ENCODE peak calls at places on chromosome X, in five cellular contexts. One of them, this sample, is unnamed.

GRCh38 chrX:44105228-44105913 is 132.2 kb upstream of the NDP start:
- DNase-seq in mucosa of gallbladder: no peak
- DNase-seq in hippocampal formation: no peak
- DNase-seq in stimulated activated CD8-positive, alpha-beta memory T cell treated with anti-CD3 and anti-CD28 coated beads, Interleukin-4, amount 100 ng/mL, for 48 hours: no peak
- DNase-seq in activated T-cell treated with anti-CD3 and anti-CD28 coated beads, Interleukin-2, amount 50 U/mL, for 1 hour: no peak
- DNase-seq in this sample: no peak

GRCh38 chrX:66030505-66031317 is 9.2 kb downstream of the VSIG4 start:
- DNase-seq in activated T-cell treated with anti-CD3 and anti-CD28 coated beads, Interleukin-2, amount 50 U/mL, for 1 hour: no peak
- DNase-seq in hippocampal formation: no peak
- DNase-seq in stimulated activated CD8-positive, alpha-beta memory T cell treated with anti-CD3 and anti-CD28 coated beads, Interleukin-4, amount 100 ng/mL, for 48 hours: peak
- DNase-seq in mucosa of gallbladder: peak
- DNase-seq in this sample: no peak

GRCh38 chrX:130110379-130111219 is at the start of gene ELF4:
- DNase-seq in stimulated activated CD8-positive, alpha-beta memory T cell treated with anti-CD3 and anti-CD28 coated beads, Interleukin-4, amount 100 ng/mL, for 48 hours: peak
- DNase-seq in mucosa of gallbladder: no peak
- DNase-seq in activated T-cell treated with anti-CD3 and anti-CD28 coated beads, Interleukin-2, amount 50 U/mL, for 1 hour: peak
- DNase-seq in hippocampal formation: no peak
- DNase-seq in this sample: no peak

GRCh38 chrX:39601193-39602085 is 496.3 kb downstream of the BCOR start:
- DNase-seq in hippocampal formation: no peak
- DNase-seq in stimulated activated CD8-positive, alpha-beta memory T cell treated with anti-CD3 and anti-CD28 coated beads, Interleukin-4, amount 100 ng/mL, for 48 hours: no peak
- DNase-seq in mucosa of gallbladder: no peak
- DNase-seq in activated T-cell treated with anti-CD3 and anti-CD28 coated beads, Interleukin-2, amount 50 U/mL, for 1 hour: no peak
- DNase-seq in this sample: no peak

GRCh38 chrX:34437586-34437985 is 219.5 kb downstream of the TMEM47 start:
- DNase-seq in mucosa of gallbladder: peak
- DNase-seq in hippocampal formation: no peak
- DNase-seq in stimulated activated CD8-positive, alpha-beta memory T cell treated with anti-CD3 and anti-CD28 coated beads, Interleukin-4, amount 100 ng/mL, for 48 hours: no peak
- DNase-seq in activated T-cell treated with anti-CD3 and anti-CD28 coated beads, Interleukin-2, amount 50 U/mL, for 1 hour: no peak
- DNase-seq in this sample: no peak

GRCh38 chrX:39755152-39756032 is 342.4 kb downstream of the BCOR start:
- DNase-seq in mucosa of gallbladder: peak
- DNase-seq in activated T-cell treated with anti-CD3 and anti-CD28 coated beads, Interleukin-2, amount 50 U/mL, for 1 hour: no peak
- DNase-seq in hippocampal formation: no peak
- DNase-seq in stimulated activated CD8-positive, alpha-beta memory T cell treated with anti-CD3 and anti-CD28 coated beads, Interleukin-4, amount 100 ng/mL, for 48 hours: no peak
- DNase-seq in this sample: peak

GRCh38 chrX:80485543-80485942 is 65.3 kb downstream of the TENT5D start:
- DNase-seq in stimulated activated CD8-positive, alpha-beta memory T cell treated with anti-CD3 and anti-CD28 coated beads, Interleukin-4, amount 100 ng/mL, for 48 hours: no peak
- DNase-seq in mucosa of gallbladder: no peak
- DNase-seq in activated T-cell treated with anti-CD3 and anti-CD28 coated beads, Interleukin-2, amount 50 U/mL, for 1 hour: no peak
- DNase-seq in hippocampal formation: no peak
- DNase-seq in this sample: no peak

GRCh38 chrX:39903343-39903742 is 194.4 kb downstream of the BCOR start:
- DNase-seq in mucosa of gallbladder: no peak
- DNase-seq in hippocampal formation: no peak
- DNase-seq in stimulated activated CD8-positive, alpha-beta memory T cell treated with anti-CD3 and anti-CD28 coated beads, Interleukin-4, amount 100 ng/mL, for 48 hours: no peak
- DNase-seq in activated T-cell treated with anti-CD3 and anti-CD28 coated beads, Interleukin-2, amount 50 U/mL, for 1 hour: no peak
- DNase-seq in this sample: no peak

GRCh38 chrX:104659037-104659744 is 93.2 kb downstream of the IL1RAPL2 start:
- DNase-seq in activated T-cell treated with anti-CD3 and anti-CD28 coated beads, Interleukin-2, amount 50 U/mL, for 1 hour: no peak
- DNase-seq in stimulated activated CD8-positive, alpha-beta memory T cell treated with anti-CD3 and anti-CD28 coated beads, Interleukin-4, amount 100 ng/mL, for 48 hours: no peak
- DNase-seq in mucosa of gallbladder: peak
- DNase-seq in hippocampal formation: no peak
- DNase-seq in this sample: no peak

GRCh38 chrX:5236096-5236495 is 992.6 kb downstream of the NLGN4X start:
- DNase-seq in mucosa of gallbladder: no peak
- DNase-seq in stimulated activated CD8-positive, alpha-beta memory T cell treated with anti-CD3 and anti-CD28 coated beads, Interleukin-4, amount 100 ng/mL, for 48 hours: no peak
- DNase-seq in hippocampal formation: no peak
- DNase-seq in activated T-cell treated with anti-CD3 and anti-CD28 coated beads, Interleukin-2, amount 50 U/mL, for 1 hour: no peak
- DNase-seq in this sample: no peak

GRCh38 chrX:133568109-133568508 is 152.8 kb upstream of the GPC4 start:
- DNase-seq in hippocampal formation: no peak
- DNase-seq in stimulated activated CD8-positive, alpha-beta memory T cell treated with anti-CD3 and anti-CD28 coated beads, Interleukin-4, amount 100 ng/mL, for 48 hours: no peak
- DNase-seq in mucosa of gallbladder: no peak
- DNase-seq in activated T-cell treated with anti-CD3 and anti-CD28 coated beads, Interleukin-2, amount 50 U/mL, for 1 hour: no peak
- DNase-seq in this sample: no peak

GRCh38 chrX:138463476-138463875 is 248.0 kb downstream of the FGF13 start:
- DNase-seq in stimulated activated CD8-positive, alpha-beta memory T cell treated with anti-CD3 and anti-CD28 coated beads, Interleukin-4, amount 100 ng/mL, for 48 hours: no peak
- DNase-seq in mucosa of gallbladder: no peak
- DNase-seq in hippocampal formation: no peak
- DNase-seq in activated T-cell treated with anti-CD3 and anti-CD28 coated beads, Interleukin-2, amount 50 U/mL, for 1 hour: no peak
- DNase-seq in this sample: no peak

GRCh38 chrX:129654652-129655546 is at the start of gene APLN:
- DNase-seq in activated T-cell treated with anti-CD3 and anti-CD28 coated beads, Interleukin-2, amount 50 U/mL, for 1 hour: no peak
- DNase-seq in hippocampal formation: peak
- DNase-seq in mucosa of gallbladder: no peak
- DNase-seq in stimulated activated CD8-positive, alpha-beta memory T cell treated with anti-CD3 and anti-CD28 coated beads, Interleukin-4, amount 100 ng/mL, for 48 hours: no peak
- DNase-seq in this sample: peak

GRCh38 chrX:47619486-47620302 is at the start of gene SYN1:
- DNase-seq in stimulated activated CD8-positive, alpha-beta memory T cell treated with anti-CD3 and anti-CD28 coated beads, Interleukin-4, amount 100 ng/mL, for 48 hours: peak
- DNase-seq in activated T-cell treated with anti-CD3 and anti-CD28 coated beads, Interleukin-2, amount 50 U/mL, for 1 hour: peak
- DNase-seq in hippocampal formation: peak
- DNase-seq in mucosa of gallbladder: peak
- DNase-seq in this sample: peak

GRCh38 chrX:15680401-15680800 is 15.8 kb upstream of the CLTRN start:
- DNase-seq in hippocampal formation: no peak
- DNase-seq in stimulated activated CD8-positive, alpha-beta memory T cell treated with anti-CD3 and anti-CD28 coated beads, Interleukin-4, amount 100 ng/mL, for 48 hours: no peak
- DNase-seq in activated T-cell treated with anti-CD3 and anti-CD28 coated beads, Interleukin-2, amount 50 U/mL, for 1 hour: no peak
- DNase-seq in mucosa of gallbladder: no peak
- DNase-seq in this sample: no peak

GRCh38 chrX:20863649-20864048 is 510.6 kb upstream of the CNKSR2 start:
- DNase-seq in activated T-cell treated with anti-CD3 and anti-CD28 coated beads, Interleukin-2, amount 50 U/mL, for 1 hour: no peak
- DNase-seq in stimulated activated CD8-positive, alpha-beta memory T cell treated with anti-CD3 and anti-CD28 coated beads, Interleukin-4, amount 100 ng/mL, for 48 hours: no peak
- DNase-seq in hippocampal formation: no peak
- DNase-seq in mucosa of gallbladder: no peak
- DNase-seq in this sample: no peak

GRCh38 chrX:48538641-48539344 is 721 bp upstream of the TBC1D25 start:
- DNase-seq in stimulated activated CD8-positive, alpha-beta memory T cell treated with anti-CD3 and anti-CD28 coated beads, Interleukin-4, amount 100 ng/mL, for 48 hours: no peak
- DNase-seq in hippocampal formation: no peak
- DNase-seq in activated T-cell treated with anti-CD3 and anti-CD28 coated beads, Interleukin-2, amount 50 U/mL, for 1 hour: no peak
- DNase-seq in mucosa of gallbladder: no peak
- DNase-seq in this sample: no peak

GRCh38 chrX:70826715-70827114 is 81.8 kb downstream of the TEX11 start:
- DNase-seq in hippocampal formation: no peak
- DNase-seq in activated T-cell treated with anti-CD3 and anti-CD28 coated beads, Interleukin-2, amount 50 U/mL, for 1 hour: no peak
- DNase-seq in mucosa of gallbladder: no peak
- DNase-seq in stimulated activated CD8-positive, alpha-beta memory T cell treated with anti-CD3 and anti-CD28 coated beads, Interleukin-4, amount 100 ng/mL, for 48 hours: no peak
- DNase-seq in this sample: no peak

GRCh38 chrX:39818071-39818470 is 279.7 kb downstream of the BCOR start:
- DNase-seq in mucosa of gallbladder: no peak
- DNase-seq in activated T-cell treated with anti-CD3 and anti-CD28 coated beads, Interleukin-2, amount 50 U/mL, for 1 hour: no peak
- DNase-seq in hippocampal formation: no peak
- DNase-seq in stimulated activated CD8-positive, alpha-beta memory T cell treated with anti-CD3 and anti-CD28 coated beads, Interleukin-4, amount 100 ng/mL, for 48 hours: no peak
- DNase-seq in this sample: no peak

GRCh38 chrX:136725446-136726104 is 55.2 kb downstream of the ARHGEF6 start:
- DNase-seq in stimulated activated CD8-positive, alpha-beta memory T cell treated with anti-CD3 and anti-CD28 coated beads, Interleukin-4, amount 100 ng/mL, for 48 hours: no peak
- DNase-seq in hippocampal formation: no peak
- DNase-seq in mucosa of gallbladder: no peak
- DNase-seq in activated T-cell treated with anti-CD3 and anti-CD28 coated beads, Interleukin-2, amount 50 U/mL, for 1 hour: no peak
- DNase-seq in this sample: no peak

GRCh38 chrX:129145898-129146297 is 377.4 kb downstream of the SMARCA1 start:
- DNase-seq in mucosa of gallbladder: no peak
- DNase-seq in hippocampal formation: no peak
- DNase-seq in stimulated activated CD8-positive, alpha-beta memory T cell treated with anti-CD3 and anti-CD28 coated beads, Interleukin-4, amount 100 ng/mL, for 48 hours: no peak
- DNase-seq in activated T-cell treated with anti-CD3 and anti-CD28 coated beads, Interleukin-2, amount 50 U/mL, for 1 hour: no peak
- DNase-seq in this sample: no peak

GRCh38 chrX:41031256-41031967 is 53.8 kb upstream of the USP9X start:
- DNase-seq in mucosa of gallbladder: no peak
- DNase-seq in hippocampal formation: no peak
- DNase-seq in activated T-cell treated with anti-CD3 and anti-CD28 coated beads, Interleukin-2, amount 50 U/mL, for 1 hour: no peak
- DNase-seq in stimulated activated CD8-positive, alpha-beta memory T cell treated with anti-CD3 and anti-CD28 coated beads, Interleukin-4, amount 100 ng/mL, for 48 hours: no peak
- DNase-seq in this sample: no peak

GRCh38 chrX:23548164-23548563 is 119.1 kb upstream of the PRDX4 start:
- DNase-seq in stimulated activated CD8-positive, alpha-beta memory T cell treated with anti-CD3 and anti-CD28 coated beads, Interleukin-4, amount 100 ng/mL, for 48 hours: no peak
- DNase-seq in hippocampal formation: no peak
- DNase-seq in mucosa of gallbladder: no peak
- DNase-seq in activated T-cell treated with anti-CD3 and anti-CD28 coated beads, Interleukin-2, amount 50 U/mL, for 1 hour: no peak
- DNase-seq in this sample: no peak

GRCh38 chrX:38664285-38664684 is 102.9 kb downstream of the TSPAN7 start:
- DNase-seq in hippocampal formation: peak
- DNase-seq in mucosa of gallbladder: peak
- DNase-seq in stimulated activated CD8-positive, alpha-beta memory T cell treated with anti-CD3 and anti-CD28 coated beads, Interleukin-4, amount 100 ng/mL, for 48 hours: no peak
- DNase-seq in activated T-cell treated with anti-CD3 and anti-CD28 coated beads, Interleukin-2, amount 50 U/mL, for 1 hour: no peak
- DNase-seq in this sample: no peak

GRCh38 chrX:30635630-30636029 is 17.6 kb upstream of the GK start:
- DNase-seq in hippocampal formation: no peak
- DNase-seq in stimulated activated CD8-positive, alpha-beta memory T cell treated with anti-CD3 and anti-CD28 coated beads, Interleukin-4, amount 100 ng/mL, for 48 hours: no peak
- DNase-seq in mucosa of gallbladder: no peak
- DNase-seq in activated T-cell treated with anti-CD3 and anti-CD28 coated beads, Interleukin-2, amount 50 U/mL, for 1 hour: no peak
- DNase-seq in this sample: no peak

GRCh38 chrX:31036895-31037294 is 34.9 kb downstream of the FTHL17 start:
- DNase-seq in mucosa of gallbladder: peak
- DNase-seq in hippocampal formation: no peak
- DNase-seq in stimulated activated CD8-positive, alpha-beta memory T cell treated with anti-CD3 and anti-CD28 coated beads, Interleukin-4, amount 100 ng/mL, for 48 hours: peak
- DNase-seq in activated T-cell treated with anti-CD3 and anti-CD28 coated beads, Interleukin-2, amount 50 U/mL, for 1 hour: no peak
- DNase-seq in this sample: peak

GRCh38 chrX:82589410-82589809 is 918.7 kb upstream of the POU3F4 start:
- DNase-seq in hippocampal formation: no peak
- DNase-seq in activated T-cell treated with anti-CD3 and anti-CD28 coated beads, Interleukin-2, amount 50 U/mL, for 1 hour: no peak
- DNase-seq in mucosa of gallbladder: no peak
- DNase-seq in stimulated activated CD8-positive, alpha-beta memory T cell treated with anti-CD3 and anti-CD28 coated beads, Interleukin-4, amount 100 ng/mL, for 48 hours: no peak
- DNase-seq in this sample: no peak

GRCh38 chrX:56366901-56367300 is 134.7 kb downstream of the KLF8 start:
- DNase-seq in hippocampal formation: no peak
- DNase-seq in mucosa of gallbladder: no peak
- DNase-seq in activated T-cell treated with anti-CD3 and anti-CD28 coated beads, Interleukin-2, amount 50 U/mL, for 1 hour: no peak
- DNase-seq in stimulated activated CD8-positive, alpha-beta memory T cell treated with anti-CD3 and anti-CD28 coated beads, Interleukin-4, amount 100 ng/mL, for 48 hours: no peak
- DNase-seq in this sample: no peak

GRCh38 chrX:39691724-39692123 is 406.0 kb downstream of the BCOR start:
- DNase-seq in mucosa of gallbladder: no peak
- DNase-seq in hippocampal formation: no peak
- DNase-seq in activated T-cell treated with anti-CD3 and anti-CD28 coated beads, Interleukin-2, amount 50 U/mL, for 1 hour: no peak
- DNase-seq in stimulated activated CD8-positive, alpha-beta memory T cell treated with anti-CD3 and anti-CD28 coated beads, Interleukin-4, amount 100 ng/mL, for 48 hours: no peak
- DNase-seq in this sample: peak

GRCh38 chrX:50747471-50747900 is 66.5 kb downstream of the SHROOM4 start:
- DNase-seq in hippocampal formation: peak
- DNase-seq in stimulated activated CD8-positive, alpha-beta memory T cell treated with anti-CD3 and anti-CD28 coated beads, Interleukin-4, amount 100 ng/mL, for 48 hours: peak
- DNase-seq in activated T-cell treated with anti-CD3 and anti-CD28 coated beads, Interleukin-2, amount 50 U/mL, for 1 hour: no peak
- DNase-seq in mucosa of gallbladder: no peak
- DNase-seq in this sample: no peak

GRCh38 chrX:103774070-103774642 is 2.5 kb upstream of the PLP1 start:
- DNase-seq in mucosa of gallbladder: no peak
- DNase-seq in stimulated activated CD8-positive, alpha-beta memory T cell treated with anti-CD3 and anti-CD28 coated beads, Interleukin-4, amount 100 ng/mL, for 48 hours: no peak
- DNase-seq in activated T-cell treated with anti-CD3 and anti-CD28 coated beads, Interleukin-2, amount 50 U/mL, for 1 hour: no peak
- DNase-seq in hippocampal formation: peak
- DNase-seq in this sample: no peak

GRCh38 chrX:128458888-128459287 is 406.7 kb upstream of the ACTRT1 start:
- DNase-seq in stimulated activated CD8-positive, alpha-beta memory T cell treated with anti-CD3 and anti-CD28 coated beads, Interleukin-4, amount 100 ng/mL, for 48 hours: no peak
- DNase-seq in mucosa of gallbladder: no peak
- DNase-seq in hippocampal formation: no peak
- DNase-seq in activated T-cell treated with anti-CD3 and anti-CD28 coated beads, Interleukin-2, amount 50 U/mL, for 1 hour: no peak
- DNase-seq in this sample: no peak

This sample was measured in lower leg skin.